ENCODE peak calls at places on chromosomes 1 and 21, in ten cellular contexts. O is astrocyte; I is GM23338; U is naive thymus-derived CD4-positive, alpha-beta T cell; N is esophagus squamous epithelium; P is neural progenitor cell; A is heart right ventricle; D is uterus; E is DND-41; S is GM23248. Z is an unnamed sample.
A peak's percentile ranks its signal among the peaks of the same experiment; 100 is the strongest.

GRCh38 chr1:973459-974292 is 7.4 kb downstream of the PLEKHN1 start:
- DNase-seq in O (no peak), I (no peak), U (no peak), N (no peak), P (no peak), A (peak; percentile 27), D (no peak), E (no peak), S (no peak), Z (no peak)

GRCh38 chr1:147264158-147264768 is 21.8 kb downstream of the CHD1L start:
- DNase-seq in O (peak; percentile 71), I (no peak), U (no peak), N (no peak), P (no peak), A (no peak), D (no peak), E (no peak), S (peak; percentile 93), Z (no peak)

GRCh38 chr1:86713477-86713876 is 9.1 kb downstream of the SH3GLB1 start:
- DNase-seq in O (no peak), I (peak; percentile 10), U (no peak), N (no peak), P (no peak), A (no peak), D (no peak), E (no peak), S (no peak), Z (no peak)

GRCh38 chr1:210855440-210855839 is 278.5 kb downstream of the KCNH1 start:
- DNase-seq in O (no peak), I (peak; percentile 49), U (no peak), N (no peak), P (peak; percentile 23), A (no peak), D (no peak), E (no peak), S (no peak), Z (no peak)

GRCh38 chr1:115280073-115280472 is 58.0 kb downstream of the NGF start:
- DNase-seq in O (peak; percentile 80), I (no peak), U (no peak), N (no peak), P (no peak), A (no peak), D (peak; percentile 61), E (no peak), S (peak; percentile 84), Z (no peak)

GRCh38 chr1:118815909-118816308 is 172.2 kb downstream of the TBX15 start:
- DNase-seq in O (no peak), I (no peak), U (no peak), N (no peak), P (no peak), A (no peak), D (no peak), E (no peak), S (peak; percentile 17), Z (no peak)

GRCh38 chr1:29802181-29803068 is 566.1 kb downstream of the PTPRU start:
- DNase-seq in O (no peak), I (no peak), U (no peak), N (no peak), P (no peak), A (no peak), D (peak; percentile 5), E (no peak), S (no peak), Z (no peak)

GRCh38 chr1:225578247-225578646 is 74.7 kb downstream of the ENAH start:
- DNase-seq in O (no peak), I (no peak), U (no peak), N (no peak), P (no peak), A (no peak), D (no peak), E (no peak), S (peak; percentile 33), Z (no peak)

GRCh38 chr21:44818636-44819011 is 762 bp upstream of the SUMO3 start:
- DNase-seq in O (no peak), I (peak; percentile 47), U (no peak), N (no peak), P (no peak), A (peak; percentile 43), D (no peak), E (no peak), S (no peak), Z (no peak)

GRCh38 chr1:157734328-157734727 is 33.8 kb upstream of the FCRL3 start:
- DNase-seq in O (no peak), I (no peak), U (no peak), N (no peak), P (no peak), A (no peak), D (no peak), E (no peak), S (no peak), Z (no peak)

GRCh38 chr1:157732755-157733154 is 32.2 kb upstream of the FCRL3 start:
- DNase-seq in O (no peak), I (no peak), U (no peak), N (no peak), P (no peak), A (no peak), D (no peak), E (no peak), S (no peak), Z (no peak)
- H3K27me3 ChIP-seq in O (no peaks in the 10 kb centered on the region), I (no peaks in the 10 kb centered on the region), U (no peaks in the 10 kb centered on the region), N (no peaks in the 10 kb centered on the region), P (no peaks in the 10 kb centered on the region), A (no peaks in the 10 kb centered on the region), D (no peaks in the 10 kb centered on the region), E (no peaks in the 10 kb centered on the region), S (no peaks in the 10 kb centered on the region), Z (no peaks in the 10 kb centered on the region)

GRCh38 chr1:157495285-157495684 is 57.0 kb downstream of the FCRL5 start:
- DNase-seq in O (no peak), I (no peak), U (no peak), N (no peak), P (no peak), A (no peak), D (no peak), E (no peak), S (no peak), Z (no peak)
- H3K27me3 ChIP-seq in O (peaks cover 6% of the 10 kb centered on the region), I (no peaks in the 10 kb centered on the region), U (no peaks in the 10 kb centered on the region), N (no peaks in the 10 kb centered on the region), P (no peaks in the 10 kb centered on the region), A (peaks cover 6% of the 10 kb centered on the region), D (no peaks in the 10 kb centered on the region), E (peaks cover 5% of the 10 kb centered on the region), S (peaks cover 7% of the 10 kb centered on the region), Z (no peaks in the 10 kb centered on the region)

GRCh38 chr21:32889596-32889995 is 118.0 kb upstream of the PAXBP1 start:
- DNase-seq in O (peak; percentile 44), I (no peak), U (no peak), N (no peak), P (no peak), A (no peak), D (no peak), E (no peak), S (peak; percentile 46), Z (no peak)
- H3K27me3 ChIP-seq in O (peaks cover 2% of the 10 kb centered on the region), I (no peaks in the 10 kb centered on the region), U (no peaks in the 10 kb centered on the region), N (no peaks in the 10 kb centered on the region), P (no peaks in the 10 kb centered on the region), A (no peaks in the 10 kb centered on the region), D (no peaks in the 10 kb centered on the region), E (no peaks in the 10 kb centered on the region), S (peaks cover 2% of the 10 kb centered on the region), Z (no peaks in the 10 kb centered on the region)

GRCh38 chr1:160742428-160743127 is 3.5 kb downstream of the SLAMF7 start:
- DNase-seq in O (no peak), I (no peak), U (no peak), N (no peak), P (no peak), A (no peak), D (no peak), E (no peak), S (no peak), Z (no peak)
- H3K27me3 ChIP-seq in O (peaks cover 2% of the 10 kb centered on the region), I (no peaks in the 10 kb centered on the region), U (no peaks in the 10 kb centered on the region), N (no peaks in the 10 kb centered on the region), P (no peaks in the 10 kb centered on the region), A (no peaks in the 10 kb centered on the region), D (no peaks in the 10 kb centered on the region), E (no peaks in the 10 kb centered on the region), S (no peaks in the 10 kb centered on the region), Z (no peaks in the 10 kb centered on the region)

GRCh38 chr1:200053091-200053490 is 25.6 kb downstream of the NR5A2 start:
- DNase-seq in O (no peak), I (no peak), U (no peak), N (no peak), P (no peak), A (no peak), D (no peak), E (no peak), S (no peak), Z (no peak)

GRCh38 chr1:200053639-200054038 is 26.1 kb downstream of the NR5A2 start:
- DNase-seq in O (peak; percentile 22), I (no peak), U (no peak), N (no peak), P (no peak), A (no peak), D (no peak), E (no peak), S (peak; percentile 38), Z (no peak)

GRCh38 chr1:200048244-200048643 is 20.7 kb downstream of the NR5A2 start:
- DNase-seq in O (no peak), I (peak; percentile 98), U (no peak), N (no peak), P (peak; percentile 74), A (no peak), D (no peak), E (no peak), S (no peak), Z (no peak)

GRCh38 chr1:200051620-200052019 is 24.1 kb downstream of the NR5A2 start:
- DNase-seq in O (no peak), I (no peak), U (no peak), N (no peak), P (no peak), A (no peak), D (no peak), E (no peak), S (no peak), Z (no peak)
- H3K27me3 ChIP-seq in O (peaks cover 8% of the 10 kb centered on the region), I (no peaks in the 10 kb centered on the region), U (no peaks in the 10 kb centered on the region), N (no peaks in the 10 kb centered on the region), P (peaks cover 8% of the 10 kb centered on the region), A (peaks cover 13% of the 10 kb centered on the region), D (peaks cover 3% of the 10 kb centered on the region), E (peaks cover 7% of the 10 kb centered on the region), S (peaks cover 9% of the 10 kb centered on the region), Z (peaks cover 7% of the 10 kb centered on the region)

DNA sequence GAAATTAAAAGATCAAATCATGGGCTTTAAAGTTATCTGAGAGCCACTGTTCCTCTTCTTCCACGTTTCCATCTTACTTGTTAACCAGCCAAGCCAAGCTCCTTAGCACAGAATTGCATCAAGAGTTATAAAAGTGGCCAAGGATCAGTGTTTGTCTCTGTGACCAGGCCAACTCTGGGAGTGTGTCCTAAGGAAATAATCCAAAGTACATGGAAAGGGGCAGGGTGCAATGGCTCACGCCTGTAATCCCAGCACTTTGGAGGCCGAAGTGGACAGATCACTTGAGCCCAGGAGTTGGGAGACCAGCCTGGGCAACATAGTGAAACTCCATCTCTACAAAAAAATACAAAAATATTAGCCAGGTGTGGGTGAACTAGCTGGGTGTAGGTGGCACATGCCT is 10.0 kb upstream of the MPZL1 start:
- DNase-seq in O (no peak), I (no peak), U (no peak), N (no peak), P (no peak), A (no peak), D (no peak), E (no peak), S (no peak), Z (no peak)
- H3K27me3 ChIP-seq in O (peaks cover 6% of the 10 kb centered on the region), I (peaks cover 28% of the 10 kb centered on the region), U (no peaks in the 10 kb centered on the region), N (no peaks in the 10 kb centered on the region), P (peaks cover 17% of the 10 kb centered on the region), A (no peaks in the 10 kb centered on the region), D (no peaks in the 10 kb centered on the region), E (no peaks in the 10 kb centered on the region), S (peaks cover under 1% of the 10 kb centered on the region), Z (no peaks in the 10 kb centered on the region)

GRCh38 chr1:23211955-23212354 is 5.3 kb downstream of the HTR1D start:
- DNase-seq in O (no peak), I (no peak), U (no peak), N (no peak), P (no peak), A (no peak), D (no peak), E (no peak), S (no peak), Z (no peak)
- H3K27me3 ChIP-seq in O (peaks cover 16% of the 10 kb centered on the region), I (no peaks in the 10 kb centered on the region), U (no peaks in the 10 kb centered on the region), N (peaks cover 10% of the 10 kb centered on the region), P (peaks cover 11% of the 10 kb centered on the region), A (peaks cover 62% of the 10 kb centered on the region), D (peaks cover 10% of the 10 kb centered on the region), E (peaks cover 32% of the 10 kb centered on the region), S (peaks cover 28% of the 10 kb centered on the region), Z (peaks cover 33% of the 10 kb centered on the region)